ENCODE peak calls at places on chromosomes 16 and 17, in six cellular contexts. Q is NCI-H187 treated with DMSO at 0.1 percent for 48 hours, N is erythroblast, U is NCI-H69, A is NCI-H2081, G is AG09309. L is an unnamed sample.

GRCh38 chr17:27380551-27380950 is 75.7 kb upstream of the KSR1 start:
- DNase-seq in N (no peak), Q (no peak), U (peak; percentile 34), A (no peak), G (no peak), L (no peak)

GRCh38 chr17:66644311-66644710 is 190.6 kb upstream of the CACNG5 start:
- DNase-seq in Q (no peak), G (no peak), A (no peak), U (no peak), N (no peak), L (no peak)

GRCh38 chr16:65934443-65934842 is 432.0 kb upstream of the CDH5 start:
- DNase-seq in U (no peak), G (no peak), A (no peak), N (no peak), Q (no peak), L (no peak)

GRCh38 chr17:19664136-19664820 is 15.7 kb downstream of the ALDH3A2 start:
- DNase-seq in A (no peak), Q (no peak), G (no peak), U (no peak), N (no peak), L (no peak)

GRCh38 chr17:74750327-74751069 is 2.1 kb downstream of the NHERF1 start:
- DNase-seq in U (no peak), G (no peak), A (no peak), Q (no peak), N (no peak), L (no peak)

GRCh38 chr17:50807675-50808074 is 27.7 kb upstream of the WFIKKN2 start:
- DNase-seq in Q (no peak), N (no peak), A (no peak), G (no peak), U (no peak), L (no peak)

GRCh38 chr16:72284042-72284789 is 112.3 kb upstream of the PMFBP1 start:
- DNase-seq in U (no peak), G (peak; percentile 18), A (no peak), N (no peak), Q (no peak), L (no peak)

GRCh38 chr16:67825119-67825518 is 17.0 kb upstream of the THAP11 start:
- DNase-seq in U (no peak), N (no peak), Q (no peak), A (no peak), G (no peak), L (no peak)

GRCh38 chr16:87044031-87044380 is 273.2 kb downstream of the C16orf95 start:
- DNase-seq in Q (no peak), A (no peak), U (no peak), G (no peak), N (no peak), L (no peak)

GRCh38 chr16:68786685-68787418 is 49.8 kb downstream of the CDH1 start:
- DNase-seq in G (peak; percentile 24), Q (peak; percentile 87), N (no peak), U (peak; percentile 56), A (peak; percentile 9), L (peak; percentile 87)

GRCh38 chr17:81160306-81160705 is 5.0 kb upstream of the PVALEF start:
- DNase-seq in G (no peak), Q (no peak), N (no peak), U (no peak), A (no peak), L (no peak)

GRCh38 chr17:44489581-44489980 is 13.6 kb downstream of the GPATCH8 start:
- DNase-seq in N (no peak), Q (no peak), U (no peak), G (no peak), A (no peak), L (no peak)

GRCh38 chr16:56525154-56525720 is 5.4 kb upstream of the BBS2 start:
- DNase-seq in G (peak; percentile 17), U (no peak), A (no peak), Q (no peak), N (no peak), L (no peak)

GRCh38 chr17:35612924-35613521 is 25.9 kb downstream of the AP2B1 start:
- DNase-seq in A (peak; percentile 36), N (peak; percentile 73), U (peak; percentile 75), G (no peak), Q (no peak), L (peak; percentile 17)

GRCh38 chr17:77371117-77371887 is 230.5 kb downstream of the SEC14L1 start:
- DNase-seq in A (peak; percentile 58), U (peak; percentile 92), G (no peak), N (no peak), Q (no peak), L (peak; percentile 85)

GRCh38 chr17:37062036-37062435 is 113.3 kb downstream of the AATF start:
- DNase-seq in U (peak; percentile 50), A (no peak), Q (no peak), N (no peak), G (no peak), L (no peak)

GRCh38 chr16:31138621-31139578 is 3.4 kb upstream of the PRSS8 start:
- DNase-seq in A (no peak), G (no peak), U (no peak), Q (no peak), N (no peak), L (no peak)

GRCh38 chr16:964696-965395 is 5.9 kb downstream of the LMF1 start:
- DNase-seq in U (no peak), Q (peak; percentile 21), A (no peak), G (peak; percentile 56), N (no peak), L (no peak)

GRCh38 chr17:80959330-80960036 is 32.2 kb upstream of the CHMP6 start:
- DNase-seq in U (no peak), A (peak; percentile 18), N (no peak), Q (no peak), G (peak; percentile 14), L (no peak)

GRCh38 chr17:78883533-78884131 is 19.4 kb downstream of the CEP295NL start:
- DNase-seq in U (peak; percentile 93), N (no peak), Q (no peak), A (peak; percentile 91), G (peak; percentile 82), L (peak; percentile 89)

GRCh38 chr17:71900830-71901229 is 220.0 kb upstream of the SOX9 start:
- DNase-seq in N (no peak), G (no peak), U (peak; percentile 96), A (no peak), Q (no peak), L (no peak)

GRCh38 chr17:37726248-37726647 is 18.6 kb downstream of the HNF1B start:
- DNase-seq in N (no peak), G (no peak), A (no peak), U (no peak), Q (no peak), L (no peak)

GRCh38 chr16:54655171-54655590 is 275.5 kb upstream of the IRX5 start:
- DNase-seq in G (no peak), N (no peak), A (no peak), Q (no peak), U (no peak), L (no peak)

GRCh38 chr16:72536673-72537435 is 364.9 kb upstream of the PMFBP1 start:
- DNase-seq in N (no peak), A (no peak), Q (no peak), U (no peak), G (peak; percentile 39), L (no peak)

GRCh38 chr16:11224894-11225676 is 30.9 kb downstream of the SOCS1 start:
- DNase-seq in Q (no peak), G (no peak), N (no peak), U (no peak), A (no peak), L (no peak)

GRCh38 chr16:25066747-25067631 is 44.6 kb upstream of the LCMT1 start:
- DNase-seq in Q (no peak), U (peak; percentile 88), G (no peak), A (peak; percentile 63), N (peak; percentile 93), L (peak; percentile 82)

GRCh38 chr17:31595076-31595475 is 203.6 kb downstream of the RAB11FIP4 start:
- DNase-seq in U (no peak), Q (no peak), G (no peak), A (no peak), N (no peak), L (no peak)

GRCh38 chr17:36645358-36645757 is 44.0 kb downstream of the MRM1 start:
- DNase-seq in U (no peak), Q (no peak), G (no peak), N (no peak), A (no peak), L (no peak)

GRCh38 chr17:80477647-80478478 is 1.5 kb upstream of the NPTX1 start:
- DNase-seq in N (peak; percentile 27), Q (no peak), U (peak; percentile 67), A (no peak), G (no peak), L (peak; percentile 69)

GRCh38 chr17:237406-237955 is 56.0 kb upstream of the DOC2B start:
- DNase-seq in Q (no peak), U (no peak), N (no peak), G (no peak), A (no peak), L (no peak)

GRCh38 chr17:31680126-31680525 is 178.9 kb downstream of the COPRS start:
- DNase-seq in G (no peak), U (no peak), N (no peak), Q (no peak), A (no peak), L (no peak)

GRCh38 chr16:13997933-13998332 is 73.2 kb upstream of the MRTFB start:
- DNase-seq in Q (peak; percentile 15), N (no peak), G (no peak), A (no peak), U (peak; percentile 56), L (peak; percentile 75)

GRCh38 chr17:63476857-63477470 is at the start of gene ACE:
- DNase-seq in A (peak; percentile 78), U (peak; percentile 86), G (no peak), N (peak; percentile 32), Q (no peak), L (peak; percentile 75)

GRCh38 chr17:65121368-65121767 is 15.8 kb upstream of the RGS9 start:
- DNase-seq in Q (no peak), U (no peak), G (no peak), A (no peak), N (no peak), L (no peak)

GRCh38 chr16:84117482-84117843 is 721 bp upstream of the MBTPS1 start:
- DNase-seq in A (no peak), Q (no peak), G (no peak), N (peak; percentile 77), U (peak; percentile 49), L (peak; percentile 14)

GRCh38 chr17:80860101-80860671 is 131.5 kb upstream of the CHMP6 start:
- DNase-seq in Q (no peak), N (no peak), G (no peak), A (no peak), U (no peak), L (no peak)

GRCh38 chr17:82058855-82059249 is 6.8 kb downstream of the DUS1L start:
- DNase-seq in N (no peak), A (no peak), Q (no peak), U (no peak), G (no peak), L (no peak)